ENCODE peak calls at places on chromosomes 4 and X, in four cellular contexts. N is A549, R is K562, P is H1. K is an unnamed sample.

GRCh38 chr4:20253272-20253798 is 1.6 kb downstream of the SLIT2 start:
- DNase-seq in N (no peak), R (no peak), P (no peak), K (no peak)

GRCh38 chr4:30620711-30621110 is 99.5 kb upstream of the PCDH7 start:
- DNase-seq in N (no peak), R (no peak), P (no peak), K (no peak)

GRCh38 chr4:141659539-141659938 is 23.2 kb downstream of the IL15 start:
- DNase-seq in N (no peak), R (no peak), P (no peak), K (no peak)

GRCh38 chrX:69991685-69992084 is 58.1 kb downstream of the AWAT2 start:
- DNase-seq in N (no peak), R (no peak), P (no peak), K (no peak)

GRCh38 chr4:54277691-54278090 is 48.6 kb downstream of the PDGFRA start:
- DNase-seq in N (no peak), R (no peak), P (no peak), K (no peak)

GRCh38 chr4:90137545-90137944 is 10.4 kb downstream of the CCSER1 start:
- DNase-seq in N (no peak), R (no peak), P (no peak), K (peak; percentile 3)

GRCh38 chr4:122403860-122404259 is 25.0 kb downstream of the ADAD1 start:
- DNase-seq in N (no peak), R (no peak), P (no peak), K (no peak)

GRCh38 chr4:141580523-141580922 is 55.9 kb upstream of the IL15 start:
- DNase-seq in N (no peak), R (no peak), P (no peak), K (no peak)

GRCh38 chrX:118974088-118974907 is at the start of gene LONRF3:
- DNase-seq in N (peak; percentile 60), R (peak; percentile 37), P (no peak), K (peak; percentile 58)

GRCh38 chr4:4526401-4526800 is 15.4 kb downstream of the STX18 start:
- DNase-seq in N (no peak), R (no peak), P (no peak), K (no peak)

GRCh38 chr4:149645790-149646189 is 169.9 kb downstream of the IQCM start:
- DNase-seq in N (no peak), R (no peak), P (peak; percentile 23), K (no peak)

GRCh38 chr4:41095973-41096372 is 118.4 kb downstream of the APBB2 start:
- DNase-seq in N (no peak), R (no peak), P (no peak), K (no peak)

GRCh38 chr4:15963001-15963451 is at the start of gene FGFBP2:
- DNase-seq in N (peak; percentile 48), R (no peak), P (no peak), K (peak; percentile 33)

GRCh38 chr4:41927761-41928499 is 7.3 kb upstream of the TMEM33 start:
- DNase-seq in N (no peak), R (no peak), P (no peak), K (peak; percentile 32)

GRCh38 chr4:156734965-156735895 is 236.4 kb downstream of the PDGFC start:
- DNase-seq in N (no peak), R (no peak), P (no peak), K (no peak)

GRCh38 chr4:145484240-145484846 is 2.7 kb downstream of the SMAD1 start:
- DNase-seq in N (no peak), R (no peak), P (no peak), K (no peak)

GRCh38 chr4:1207603-1208265 is 35.4 kb upstream of the SPON2 start:
- DNase-seq in N (no peak), R (no peak), P (no peak), K (no peak)

GRCh38 chr4:168491563-168491962 is 5.3 kb upstream of the PALLD start:
- DNase-seq in N (no peak), R (no peak), P (no peak), K (no peak)

GRCh38 chrX:19005909-19006308 is 22.0 kb upstream of the PHKA2 start:
- DNase-seq in N (peak; percentile 33), R (no peak), P (no peak), K (peak; percentile 4)

DNA sequence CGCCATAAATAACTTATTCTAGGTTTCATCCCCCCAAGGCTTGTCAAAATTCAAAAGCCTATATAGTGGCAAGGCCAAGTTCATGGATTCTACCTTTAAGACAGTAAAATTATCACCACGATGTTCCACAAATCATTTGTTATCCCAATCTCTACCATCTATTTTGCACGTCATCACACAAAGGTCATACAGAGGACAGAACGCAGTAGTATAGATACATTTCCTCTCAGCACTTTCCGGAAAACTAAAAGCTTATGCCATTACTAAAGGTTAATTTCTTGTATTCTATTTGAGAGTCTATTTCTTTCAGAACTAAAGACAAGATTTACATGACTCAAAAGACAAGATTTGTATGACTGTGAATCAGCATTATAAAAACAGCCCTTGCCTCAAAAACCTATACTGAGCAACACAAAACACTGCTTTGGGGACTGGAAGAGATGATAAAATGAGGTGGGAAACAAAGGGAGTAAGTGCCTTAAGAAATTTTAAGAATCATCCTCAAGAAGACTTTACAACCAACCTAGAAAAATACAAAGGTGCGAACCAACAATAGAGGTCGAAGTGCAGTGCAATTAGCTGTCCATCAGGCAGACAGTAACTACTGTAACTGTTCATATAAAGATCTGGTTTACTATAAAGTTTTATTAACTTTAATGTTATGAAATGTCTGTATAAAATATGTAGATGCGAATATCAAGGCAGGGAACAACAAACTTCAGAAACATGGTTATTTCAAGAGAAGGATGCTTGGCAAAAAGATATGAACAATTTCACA is 7.6 kb downstream of the UBE2D3 start:
- DNase-seq in N (no peak), R (no peak), P (no peak), K (no peak)
- TF ChIP-seq MAX in N (no peak), R (no peak), P (no peak), K (no peak)

DNA sequence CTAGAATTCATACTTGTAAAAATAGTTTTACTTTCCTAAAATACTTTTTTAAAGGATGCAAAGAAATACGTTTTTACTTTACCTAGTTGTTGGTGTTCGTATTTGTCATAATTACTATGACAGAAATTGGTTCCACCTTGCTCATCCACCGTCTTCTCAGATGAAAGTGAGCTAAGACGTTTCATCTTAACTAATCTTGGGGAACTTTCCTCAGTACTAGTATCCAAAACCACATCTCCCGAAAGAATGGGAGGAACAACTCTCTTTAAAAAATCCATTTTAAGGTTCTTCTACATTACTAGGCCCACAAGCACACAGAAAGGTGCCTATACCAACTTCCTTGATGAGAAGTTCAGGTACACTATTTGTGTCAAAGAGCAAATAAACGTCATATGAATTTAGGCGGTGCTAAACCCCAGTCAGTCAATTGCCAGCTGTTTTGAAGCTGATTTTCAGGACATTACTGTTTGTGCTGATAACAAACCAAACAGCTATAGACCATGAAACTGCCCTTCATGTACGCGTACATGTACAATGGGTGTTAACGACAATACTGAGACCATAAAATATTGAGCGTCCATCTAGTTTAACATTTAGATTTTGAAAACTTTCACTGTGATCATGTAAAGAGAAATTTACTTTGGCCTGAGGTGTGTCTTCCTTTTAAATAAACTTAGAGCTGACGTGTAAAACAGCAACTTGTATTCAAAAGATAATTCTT is 99.1 kb downstream of the FRYL start:
- DNase-seq in N (no peak), R (peak; percentile 59), P (no peak), K (no peak)
- TF ChIP-seq PHF8 in N (no peak), R (no peak), P (no peak), K (no peak)

GRCh38 chrX:39705299-39705698 is 392.5 kb downstream of the BCOR start:
- DNase-seq in N (peak; percentile 61), R (peak; percentile 18), P (no peak), K (no peak)
- TF ChIP-seq MAX in N (peak; percentile 15), R (no peak), P (no peak), K (no peak)

GRCh38 chrX:22650691-22651090 is 349.1 kb upstream of the DDX53 start:
- DNase-seq in N (no peak), R (no peak), P (no peak), K (no peak)

DNA sequence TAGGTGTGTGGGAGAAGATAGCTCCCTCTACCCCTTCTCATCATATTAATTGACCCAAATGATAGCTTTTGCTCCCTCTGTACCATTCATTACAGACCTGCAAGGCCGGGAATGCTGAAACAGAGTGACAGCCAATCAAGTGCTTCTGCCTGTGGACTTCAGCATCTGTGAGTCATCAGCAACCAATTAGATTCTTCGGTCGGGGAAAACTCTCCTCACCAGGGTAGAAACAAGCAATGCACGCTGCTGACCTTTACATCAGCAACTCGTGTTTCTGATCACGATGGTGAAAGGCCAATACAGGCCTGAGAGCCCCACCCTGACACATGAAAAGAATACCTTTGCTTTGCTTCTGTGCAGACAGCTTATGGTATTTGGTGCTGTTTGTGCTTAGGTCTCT is 347.2 kb upstream of the DDX53 start:
- DNase-seq in N (peak; percentile 27), R (no peak), P (no peak), K (peak; percentile 8)
- TF ChIP-seq PHF8 in N (no peak), R (no peak), P (no peak), K (no peak)